ENCODE peak calls at places on chromosomes 13 and 19, in five cellular contexts. S, O, N, D and E are unnamed samples.

GRCh38 chr19:5914946-5915781 is 1.1 kb downstream of the CAPS start:
- DNase-seq in S (no peak), D (no peak), O (no peak), N (no peak), E (no peak)

GRCh38 chr19:18007939-18008673 is at the start of gene ARRDC2:
- DNase-seq in D (peak), S (peak), N (peak), O (peak), E (peak)

GRCh38 chr13:108267338-108267737 is 2.2 kb upstream of the TNFSF13B start:
- DNase-seq in N (no peak), D (no peak), S (no peak), O (no peak), E (no peak)

GRCh38 chr19:49020931-49021895 is 2.9 kb downstream of the CGB3 start:
- DNase-seq in N (no peak), O (no peak), D (no peak), S (no peak), E (no peak)

GRCh38 chr13:114087430-114087829 is 45.0 kb downstream of the RASA3 start:
- DNase-seq in D (no peak), O (no peak), S (no peak), N (no peak), E (no peak)

GRCh38 chr13:51761638-51762350 is 42.2 kb downstream of the DHRS12 start:
- DNase-seq in D (no peak), O (no peak), N (no peak), S (no peak), E (no peak)

GRCh38 chr19:45171211-45171623 is 6.8 kb downstream of the TRAPPC6A start:
- DNase-seq in D (no peak), O (no peak), N (peak), S (no peak), E (no peak)

GRCh38 chr13:114222461-114222968 is 12.2 kb upstream of the CDC16 start:
- DNase-seq in S (no peak), O (no peak), N (no peak), D (no peak), E (no peak)

GRCh38 chr13:24615114-24615513 is 65.1 kb upstream of the ATP12A start:
- DNase-seq in D (no peak), O (no peak), N (no peak), S (no peak), E (no peak)

GRCh38 chr19:20565321-20566018 is at the start of gene ZNF737:
- DNase-seq in N (peak), O (peak), S (peak), D (peak), E (peak)

GRCh38 chr13:44810067-44810840 is 179.0 kb downstream of the NUFIP1 start:
- DNase-seq in S (no peak), O (no peak), D (no peak), N (no peak), E (no peak)

GRCh38 chr19:49639401-49640112 is 386 bp downstream of the RRAS start:
- DNase-seq in D (no peak), S (no peak), N (no peak), O (no peak), E (no peak)

GRCh38 chr13:62847520-62847919 is 1431.9 kb upstream of the PCDH20 start:
- DNase-seq in D (no peak), S (no peak), N (no peak), O (no peak), E (no peak)

GRCh38 chr19:46824887-46825730 is 25.5 kb downstream of the AP2S1 start:
- DNase-seq in O (no peak), D (no peak), N (no peak), S (peak), E (peak)

GRCh38 chr19:342801-343421 is 1.7 kb downstream of the MIER2 start:
- DNase-seq in D (no peak), S (no peak), O (no peak), N (no peak), E (peak)

GRCh38 chr13:36814465-36814864 is 4.6 kb upstream of the RFXAP start:
- DNase-seq in N (no peak), S (no peak), O (no peak), D (no peak), E (no peak)

GRCh38 chr13:99354371-99354951 is 47.3 kb upstream of the GPR183 start:
- DNase-seq in N (no peak), S (peak), D (no peak), O (no peak), E (no peak)

GRCh38 chr13:60155978-60156377 is 7.8 kb downstream of the DIAPH3 start:
- DNase-seq in D (no peak), S (no peak), N (no peak), O (no peak), E (no peak)

GRCh38 chr19:1295169-1296012 is 9.7 kb downstream of the EFNA2 start:
- DNase-seq in O (peak), N (peak), D (peak), S (no peak), E (no peak)

GRCh38 chr13:77028202-77028601 is 1.2 kb upstream of the FBXL3 start:
- DNase-seq in N (no peak), O (no peak), S (no peak), D (no peak), E (no peak)

GRCh38 chr13:106612688-106613087 is 44.8 kb upstream of the ARGLU1 start:
- DNase-seq in O (no peak), N (no peak), D (no peak), S (peak), E (no peak)

GRCh38 chr19:33040994-33041827 is 23.5 kb downstream of the RHPN2 start:
- DNase-seq in O (no peak), S (no peak), N (no peak), D (no peak), E (no peak)

GRCh38 chr13:111533900-111534645 is 213.6 kb downstream of the TEX29 start:
- DNase-seq in N (no peak), D (no peak), O (no peak), S (no peak), E (no peak)

GRCh38 chr19:3547301-3547731 is 8.3 kb downstream of the TEKTIP1 start:
- DNase-seq in O (peak), N (no peak), D (no peak), S (no peak), E (no peak)

GRCh38 chr13:48962281-48962680 is 13.4 kb upstream of the FNDC3A start:
- DNase-seq in O (no peak), D (no peak), S (no peak), N (no peak), E (no peak)

GRCh38 chr13:82569581-82569980 is 1312.7 kb downstream of the SLITRK1 start:
- DNase-seq in N (no peak), S (no peak), O (no peak), D (no peak), E (no peak)

GRCh38 chr13:28530729-28531194 is 35.8 kb upstream of the FLT1 start:
- DNase-seq in S (no peak), O (no peak), N (no peak), D (no peak), E (no peak)

GRCh38 chr13:81714513-81714912 is 1373.6 kb upstream of the SPRY2 start:
- DNase-seq in S (no peak), N (no peak), O (no peak), D (no peak), E (no peak)

GRCh38 chr19:15238639-15239155 is 6.4 kb upstream of the EPHX3 start:
- DNase-seq in N (no peak), S (no peak), O (no peak), D (no peak), E (no peak)

GRCh38 chr19:3958836-3959765 is 11.8 kb downstream of the DAPK3 start:
- DNase-seq in D (no peak), O (no peak), N (no peak), S (no peak), E (no peak)

GRCh38 chr19:11286312-11286974 is 9.5 kb upstream of the TSPAN16 start:
- DNase-seq in S (no peak), D (no peak), O (no peak), N (no peak), E (no peak)

GRCh38 chr19:19214892-19215291 is 3.1 kb downstream of the NCAN start:
- DNase-seq in S (no peak), N (no peak), D (no peak), O (no peak), E (no peak)

GRCh38 chr13:24851546-24851945 is 87.6 kb downstream of the RNF17 start:
- DNase-seq in D (no peak), S (no peak), N (no peak), O (no peak), E (no peak)

GRCh38 chr13:112182251-112182650 is 115.3 kb downstream of the SOX1 start:
- DNase-seq in D (no peak), N (no peak), O (no peak), S (no peak), E (no peak)

GRCh38 chr13:112119192-112120030 is 52.5 kb downstream of the SOX1 start:
- DNase-seq in D (no peak), N (no peak), O (no peak), S (no peak), E (peak)

GRCh38 chr13:33079960-33080359 is 63.7 kb downstream of the KL start:
- DNase-seq in S (no peak), O (no peak), N (no peak), D (no peak), E (no peak)

GRCh38 chr19:5296021-5296420 is 44.6 kb downstream of the PTPRS start:
- DNase-seq in D (no peak), S (no peak), O (no peak), N (no peak), E (no peak)